ENCODE peak calls at places on chromosomes 13 and 19, in five cellular contexts. V is trophoblast cell; B is Ammon's horn; C is activated effector memory CD4-positive, alpha-beta T cell treated with anti-CD3 and anti-CD28 coated beads, Interleukin-2, amount 50 U/mL, for 16 hours; U is Peyer's patch. N is an unnamed sample.

GRCh38 chr19:47021536-47022139 is 2.0 kb downstream of the NPAS1 start:
- DNase-seq in V (peak), B (no peak), C (no peak), U (no peak), N (no peak)

GRCh38 chr19:34998777-34999497 is 1.2 kb upstream of the GRAMD1A start:
- DNase-seq in V (no peak), B (no peak), C (no peak), U (no peak), N (no peak)

GRCh38 chr19:8511573-8512101 is 2.3 kb downstream of the ZNF414 start:
- DNase-seq in V (peak), B (no peak), C (no peak), U (no peak), N (no peak)

GRCh38 chr13:98014766-98015165 is 61.3 kb downstream of the IPO5 start:
- DNase-seq in V (peak), B (no peak), C (no peak), U (no peak), N (no peak)

GRCh38 chr19:28643284-28643683 is 569.7 kb downstream of the UQCRFS1 start:
- DNase-seq in V (no peak), B (no peak), C (no peak), U (no peak), N (no peak)

GRCh38 chr13:106088094-106088493 is 447.4 kb downstream of the EFNB2 start:
- DNase-seq in V (no peak), B (no peak), C (no peak), U (no peak), N (no peak)

GRCh38 chr19:46648961-46649960 is 11.7 kb downstream of the DACT3 start:
- DNase-seq in V (no peak), B (no peak), C (no peak), U (no peak), N (no peak)

GRCh38 chr13:45817833-45818232 is 33.7 kb downstream of the SIAH3 start:
- DNase-seq in V (no peak), B (no peak), C (no peak), U (no peak), N (no peak)

GRCh38 chr13:25117312-25117711 is 21.4 kb downstream of the PABPC3 start:
- DNase-seq in V (peak), B (no peak), C (no peak), U (no peak), N (no peak)

GRCh38 chr19:51595776-51596175 is 24.7 kb downstream of the ZNF175 start:
- DNase-seq in V (no peak), B (no peak), C (no peak), U (no peak), N (no peak)

GRCh38 chr19:49004964-49005614 is 11.4 kb downstream of the RUVBL2 start:
- DNase-seq in V (no peak), B (no peak), C (no peak), U (no peak), N (no peak)

GRCh38 chr19:1384478-1385110 is 887 bp downstream of the NDUFS7 start:
- DNase-seq in V (peak), B (no peak), C (no peak), U (no peak), N (no peak)

GRCh38 chr13:30341815-30342570 is 34.6 kb upstream of the KATNAL1 start:
- DNase-seq in V (peak), B (peak), C (no peak), U (peak), N (peak)

GRCh38 chr19:54421169-54421516 is 5.9 kb downstream of the TTYH1 start:
- DNase-seq in V (no peak), B (no peak), C (no peak), U (no peak), N (no peak)

N was measured in right lobe of liver.